ENCODE peak calls at places on chromosome 17, in four cellular contexts. P, E, H and I are unnamed samples. For H3K36me3 and H3K4me1, the result is how much of the 10 kb centered on the place peaks cover.

GRCh38 chr17:27701963-27702362 is 71.0 kb downstream of the LGALS9 start:
- ATAC-seq in P (no peak), H (no peak), E (no peak), I (no peak)

GRCh38 chr17:27384261-27384701 is 72.0 kb upstream of the KSR1 start:
- ATAC-seq in E (no peak), P (no peak), H (peak), I (peak)

GRCh38 chr17:33949100-33949499 is 306.0 kb upstream of the CCL2 start:
- ATAC-seq in H (peak), P (no peak), E (peak), I (no peak)

GRCh38 chr17:27370776-27371175 is 76.9 kb downstream of the WSB1 start:
- ATAC-seq in E (no peak), H (no peak), P (no peak), I (no peak)

GRCh38 chr17:66739553-66739952 is 95.4 kb upstream of the CACNG5 start:
- ATAC-seq in H (no peak), E (no peak), P (no peak), I (no peak)

GRCh38 chr17:29042026-29042678 is 789 bp upstream of the PIPOX start:
- ATAC-seq in E (no peak), P (no peak), H (no peak), I (no peak)

GRCh38 chr17:37791434-37791833 is 46.6 kb upstream of the HNF1B start:
- ATAC-seq in E (peak), P (peak), H (peak), I (no peak)

GRCh38 chr17:56034120-56034757 is 119.0 kb upstream of the ANKFN1 start:
- ATAC-seq in P (no peak), H (peak), E (no peak), I (peak)

GRCh38 chr17:39555368-39555767 is 52.4 kb downstream of the NEUROD2 start:
- ATAC-seq in H (no peak), E (no peak), P (no peak), I (no peak)

GRCh38 chr17:27339836-27340550 is 46.1 kb downstream of the WSB1 start:
- ATAC-seq in P (peak), H (no peak), E (peak), I (no peak)

GRCh38 chr17:47850373-47850691 is 631 bp downstream of the SP6 start:
- ATAC-seq in H (peak), E (peak), P (no peak), I (no peak)

GRCh38 chr17:57366177-57366557 is 109.8 kb downstream of the MSI2 start:
- ATAC-seq in P (no peak), H (no peak), E (peak), I (no peak)

GRCh38 chr17:31629696-31630470 is 229.2 kb downstream of the COPRS start:
- ATAC-seq in H (no peak), E (no peak), P (no peak), I (no peak)

GRCh38 chr17:27654654-27655524 is 23.9 kb downstream of the LGALS9 start:
- ATAC-seq in P (peak), E (peak), H (peak), I (no peak)

GRCh38 chr17:72423718-72424117 is 302.9 kb downstream of the SOX9 start:
- ATAC-seq in H (no peak), E (no peak), P (no peak), I (no peak)

GRCh38 chr17:68423251-68423650 is 34.0 kb downstream of the WIPI1 start:
- ATAC-seq in E (no peak), H (no peak), P (no peak), I (no peak)

GRCh38 chr17:68424188-68424587 is 33.1 kb downstream of the WIPI1 start:
- ATAC-seq in E (no peak), H (no peak), P (no peak), I (no peak)

GRCh38 chr17:68421486-68421885 is 35.8 kb downstream of the WIPI1 start:
- ATAC-seq in H (no peak), E (no peak), P (no peak), I (no peak)

GRCh38 chr17:68424861-68425260 is 32.4 kb downstream of the WIPI1 start:
- ATAC-seq in H (peak), P (no peak), E (peak), I (no peak)

GRCh38 chr17:68422821-68423220 is 34.5 kb downstream of the WIPI1 start:
- ATAC-seq in E (no peak), P (no peak), H (no peak), I (no peak)
- H3K36me3 ChIP-seq in E (under half), P (under half), H (half or more), I (half or more)

GRCh38 chr17:80487511-80487910 is 11.1 kb upstream of the NPTX1 start:
- ATAC-seq in H (no peak), E (no peak), P (no peak), I (no peak)

GRCh38 chr17:80486692-80487091 is 10.3 kb upstream of the NPTX1 start:
- ATAC-seq in H (no peak), E (no peak), P (no peak), I (no peak)

GRCh38 chr17:80494547-80494946 is 18.1 kb upstream of the NPTX1 start:
- ATAC-seq in H (no peak), E (no peak), P (no peak), I (no peak)

GRCh38 chr17:80492343-80493136 is 16.1 kb upstream of the NPTX1 start:
- ATAC-seq in H (no peak), E (no peak), P (no peak), I (no peak)

GRCh38 chr17:80491478-80492342 is 15.3 kb upstream of the NPTX1 start:
- ATAC-seq in E (peak), H (no peak), P (no peak), I (no peak)
- H3K4me1 ChIP-seq in E (under half), H (under half), P (under half), I (under half)

GRCh38 chr17:16122697-16123434 is 92.5 kb downstream of the NCOR1 start:
- ATAC-seq in P (no peak), E (no peak), H (no peak), I (no peak)

GRCh38 chr17:16123531-16123930 is 91.8 kb downstream of the NCOR1 start:
- ATAC-seq in P (no peak), H (no peak), E (no peak), I (no peak)

GRCh38 chr17:16117149-16117548 is 98.2 kb downstream of the NCOR1 start:
- ATAC-seq in P (no peak), H (no peak), E (no peak), I (no peak)

GRCh38 chr17:16120937-16121336 is 94.4 kb downstream of the NCOR1 start:
- ATAC-seq in E (no peak), H (no peak), P (no peak), I (no peak)

DNA sequence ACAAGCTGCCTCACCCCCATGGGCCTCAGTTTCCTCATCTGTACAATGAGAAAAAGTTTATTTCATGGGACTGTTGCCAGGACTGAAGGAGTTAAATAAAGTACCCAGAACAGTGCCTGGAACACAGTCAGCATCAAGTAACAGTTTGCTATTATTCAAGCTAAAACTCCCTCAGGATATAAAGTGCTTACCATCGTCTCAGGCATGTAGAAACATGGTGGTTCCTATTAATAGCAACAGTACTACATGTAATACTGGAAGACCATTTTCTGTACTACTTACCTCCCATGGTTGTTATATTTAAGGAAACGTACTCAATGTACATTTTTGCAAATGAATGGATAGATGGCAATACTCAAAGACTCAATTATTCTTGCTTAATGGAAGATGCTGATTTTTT is 93.4 kb downstream of the NCOR1 start:
- ATAC-seq in E (no peak), P (no peak), H (no peak), I (no peak)
- H3K36me3 ChIP-seq in E (half or more), P (half or more), H (half or more), I (half or more)

GRCh38 chr17:21028192-21028591 is 14.6 kb downstream of the USP22 start:
- ATAC-seq in E (no peak), H (no peak), P (no peak), I (no peak)
- H3K4me1 ChIP-seq in E (under half), H (half or more), P (under half), I (half or more)

GRCh38 chr17:75245011-75245410 is 16.4 kb downstream of the GGA3 start:
- ATAC-seq in P (no peak), H (no peak), E (no peak), I (no peak)

GRCh38 chr17:75241996-75242460 is 19.4 kb downstream of the GGA3 start:
- ATAC-seq in E (no peak), H (no peak), P (no peak), I (peak)

GRCh38 chr17:75246404-75246803 is 15.0 kb downstream of the GGA3 start:
- ATAC-seq in H (no peak), P (no peak), E (no peak), I (no peak)

GRCh38 chr17:75242461-75243042 is 18.9 kb downstream of the GGA3 start:
- ATAC-seq in H (no peak), E (no peak), P (peak), I (no peak)

GRCh38 chr17:75244133-75244866 is 17.1 kb downstream of the GGA3 start:
- ATAC-seq in P (no peak), E (no peak), H (peak), I (no peak)
- H3K36me3 ChIP-seq in P (half or more), E (half or more), H (half or more), I (under half)

GRCh38 chr17:1181769-1182137 is 2.0 kb upstream of the ABR start:
- ATAC-seq in E (no peak), H (no peak), P (no peak), I (no peak)
- H3K4me1 ChIP-seq in E (under half), H (half or more), P (under half), I (under half)

DNA sequence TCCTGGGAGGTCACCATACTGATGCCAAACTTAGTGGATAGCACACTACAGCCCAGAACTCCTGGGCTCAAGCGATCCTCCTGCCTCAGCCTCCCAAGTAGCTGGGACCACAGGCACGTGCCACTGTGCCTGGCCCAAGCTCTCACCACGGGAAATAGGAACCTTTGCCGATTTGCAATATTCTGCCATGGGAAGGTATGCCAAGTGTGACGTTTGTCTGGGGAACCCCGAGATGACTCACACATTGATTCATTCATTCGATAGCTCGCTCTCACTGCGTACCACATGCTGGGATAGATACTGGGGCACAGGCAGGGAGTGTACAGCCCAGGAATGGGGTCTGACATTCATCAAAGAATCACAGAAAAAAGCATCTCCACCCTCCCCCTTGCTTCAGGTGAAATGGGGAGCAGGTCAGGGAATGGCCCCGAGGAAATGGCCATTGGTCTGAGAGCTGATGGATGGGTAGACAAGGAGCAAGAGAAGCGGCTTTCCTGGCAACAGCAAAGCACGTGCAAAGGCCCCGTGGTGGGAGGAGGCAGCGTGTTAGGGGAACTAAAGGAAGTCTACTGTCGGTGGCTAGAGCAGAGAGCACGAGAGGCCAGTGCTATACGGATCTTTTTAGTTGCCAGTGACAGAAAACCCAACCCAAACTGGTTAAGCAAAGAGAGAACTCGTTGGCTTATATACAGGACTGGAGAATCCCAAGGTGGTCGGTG is 44.1 kb downstream of the DNAH17 start:
- ATAC-seq in E (no peak), H (no peak), P (no peak), I (no peak)
- H3K36me3 ChIP-seq in E (under half), H (under half), P (under half), I (under half)

GRCh38 chr17:42709561-42709960 is 27.2 kb downstream of the CNTNAP1 start:
- ATAC-seq in E (no peak), H (no peak), P (no peak), I (no peak)
- H3K4me1 ChIP-seq in E (under half), H (under half), P (half or more), I (under half)